ENCODE peak calls at places on chromosomes 12 and 14, in five cellular contexts. One of them, this sample, is unnamed.

GRCh38 chr12:120834489-120835303 is 69.5 kb downstream of the SPPL3 start:
- DNase-seq in fibroblast of pulmonary artery: no peak
- DNase-seq in A172: no peak
- DNase-seq in stimulated activated CD8-positive, alpha-beta memory T cell treated with anti-CD3 and anti-CD28 coated beads, Interleukin-4, amount 100 ng/mL, for 1 hour: no peak
- DNase-seq in WERI-Rb-1: no peak
- DNase-seq in this sample: no peak

GRCh38 chr12:59398164-59398563 is 197.7 kb upstream of the SLC16A7 start:
- DNase-seq in WERI-Rb-1: no peak
- DNase-seq in stimulated activated CD8-positive, alpha-beta memory T cell treated with anti-CD3 and anti-CD28 coated beads, Interleukin-4, amount 100 ng/mL, for 1 hour: no peak
- DNase-seq in A172: no peak
- DNase-seq in fibroblast of pulmonary artery: no peak
- DNase-seq in this sample: no peak

GRCh38 chr12:53670966-53671365 is 4.9 kb downstream of the ATP5MC2 start:
- DNase-seq in stimulated activated CD8-positive, alpha-beta memory T cell treated with anti-CD3 and anti-CD28 coated beads, Interleukin-4, amount 100 ng/mL, for 1 hour: no peak
- DNase-seq in fibroblast of pulmonary artery: no peak
- DNase-seq in A172: no peak
- DNase-seq in WERI-Rb-1: no peak
- DNase-seq in this sample: no peak

GRCh38 chr14:94175403-94176146 is 1.5 kb downstream of the PPP4R4 start:
- DNase-seq in A172: no peak
- DNase-seq in fibroblast of pulmonary artery: no peak
- DNase-seq in WERI-Rb-1: no peak
- DNase-seq in stimulated activated CD8-positive, alpha-beta memory T cell treated with anti-CD3 and anti-CD28 coated beads, Interleukin-4, amount 100 ng/mL, for 1 hour: no peak
- DNase-seq in this sample: no peak

GRCh38 chr12:95073698-95074520 is 491 bp upstream of the NR2C1 start:
- DNase-seq in fibroblast of pulmonary artery: no peak
- DNase-seq in stimulated activated CD8-positive, alpha-beta memory T cell treated with anti-CD3 and anti-CD28 coated beads, Interleukin-4, amount 100 ng/mL, for 1 hour: no peak
- DNase-seq in WERI-Rb-1: no peak
- DNase-seq in A172: no peak
- DNase-seq in this sample: no peak

GRCh38 chr14:20435454-20436362 is at the start of gene KLHL33:
- DNase-seq in A172: no peak
- DNase-seq in fibroblast of pulmonary artery: no peak
- DNase-seq in WERI-Rb-1: no peak
- DNase-seq in stimulated activated CD8-positive, alpha-beta memory T cell treated with anti-CD3 and anti-CD28 coated beads, Interleukin-4, amount 100 ng/mL, for 1 hour: no peak
- DNase-seq in this sample: no peak

GRCh38 chr12:80445083-80445482 is 1.0 kb downstream of the PTPRQ start:
- DNase-seq in A172: no peak
- DNase-seq in WERI-Rb-1: no peak
- DNase-seq in fibroblast of pulmonary artery: peak; percentile 48
- DNase-seq in stimulated activated CD8-positive, alpha-beta memory T cell treated with anti-CD3 and anti-CD28 coated beads, Interleukin-4, amount 100 ng/mL, for 1 hour: no peak
- DNase-seq in this sample: peak; percentile 54

GRCh38 chr12:124949779-124950728 is 35.6 kb upstream of the UBC start:
- DNase-seq in fibroblast of pulmonary artery: no peak
- DNase-seq in stimulated activated CD8-positive, alpha-beta memory T cell treated with anti-CD3 and anti-CD28 coated beads, Interleukin-4, amount 100 ng/mL, for 1 hour: no peak
- DNase-seq in WERI-Rb-1: no peak
- DNase-seq in A172: no peak
- DNase-seq in this sample: no peak

GRCh38 chr12:39605996-39606395 is 13.6 kb downstream of the ABCD2 start:
- DNase-seq in WERI-Rb-1: no peak
- DNase-seq in fibroblast of pulmonary artery: peak; percentile 63
- DNase-seq in stimulated activated CD8-positive, alpha-beta memory T cell treated with anti-CD3 and anti-CD28 coated beads, Interleukin-4, amount 100 ng/mL, for 1 hour: no peak
- DNase-seq in A172: peak; percentile 46
- DNase-seq in this sample: peak; percentile 73

GRCh38 chr14:23558363-23559009 is 2.4 kb downstream of the THTPA start:
- DNase-seq in A172: no peak
- DNase-seq in fibroblast of pulmonary artery: no peak
- DNase-seq in WERI-Rb-1: no peak
- DNase-seq in stimulated activated CD8-positive, alpha-beta memory T cell treated with anti-CD3 and anti-CD28 coated beads, Interleukin-4, amount 100 ng/mL, for 1 hour: no peak
- DNase-seq in this sample: no peak

GRCh38 chr14:50928002-50928635 is 16.2 kb downstream of the PYGL start:
- DNase-seq in WERI-Rb-1: no peak
- DNase-seq in stimulated activated CD8-positive, alpha-beta memory T cell treated with anti-CD3 and anti-CD28 coated beads, Interleukin-4, amount 100 ng/mL, for 1 hour: no peak
- DNase-seq in fibroblast of pulmonary artery: peak; percentile 74
- DNase-seq in A172: no peak
- DNase-seq in this sample: peak; percentile 77

GRCh38 chr12:68981536-68981935 is 48.6 kb upstream of the CPM start:
- DNase-seq in WERI-Rb-1: no peak
- DNase-seq in stimulated activated CD8-positive, alpha-beta memory T cell treated with anti-CD3 and anti-CD28 coated beads, Interleukin-4, amount 100 ng/mL, for 1 hour: no peak
- DNase-seq in fibroblast of pulmonary artery: peak; percentile 79
- DNase-seq in A172: peak; percentile 73
- DNase-seq in this sample: peak; percentile 74

GRCh38 chr14:77375164-77375950 is 1.5 kb downstream of the TMED8 start:
- DNase-seq in WERI-Rb-1: no peak
- DNase-seq in stimulated activated CD8-positive, alpha-beta memory T cell treated with anti-CD3 and anti-CD28 coated beads, Interleukin-4, amount 100 ng/mL, for 1 hour: no peak
- DNase-seq in A172: no peak
- DNase-seq in fibroblast of pulmonary artery: no peak
- DNase-seq in this sample: no peak

GRCh38 chr14:76958020-76958965 is 70.2 kb downstream of the IRF2BPL start:
- DNase-seq in A172: no peak
- DNase-seq in stimulated activated CD8-positive, alpha-beta memory T cell treated with anti-CD3 and anti-CD28 coated beads, Interleukin-4, amount 100 ng/mL, for 1 hour: no peak
- DNase-seq in fibroblast of pulmonary artery: no peak
- DNase-seq in WERI-Rb-1: no peak
- DNase-seq in this sample: no peak

GRCh38 chr12:130685850-130686249 is 30.2 kb downstream of the RIMBP2 start:
- DNase-seq in fibroblast of pulmonary artery: no peak
- DNase-seq in stimulated activated CD8-positive, alpha-beta memory T cell treated with anti-CD3 and anti-CD28 coated beads, Interleukin-4, amount 100 ng/mL, for 1 hour: no peak
- DNase-seq in WERI-Rb-1: no peak
- DNase-seq in A172: no peak
- DNase-seq in this sample: no peak

GRCh38 chr12:21972055-21972454 is 30.8 kb upstream of the ABCC9 start:
- DNase-seq in A172: no peak
- DNase-seq in fibroblast of pulmonary artery: no peak
- DNase-seq in WERI-Rb-1: no peak
- DNase-seq in stimulated activated CD8-positive, alpha-beta memory T cell treated with anti-CD3 and anti-CD28 coated beads, Interleukin-4, amount 100 ng/mL, for 1 hour: no peak
- DNase-seq in this sample: no peak

GRCh38 chr12:219891-220352 is 6.0 kb upstream of the SLC6A12 start:
- DNase-seq in A172: peak; percentile 69
- DNase-seq in fibroblast of pulmonary artery: peak; percentile 41
- DNase-seq in WERI-Rb-1: peak; percentile 94
- DNase-seq in stimulated activated CD8-positive, alpha-beta memory T cell treated with anti-CD3 and anti-CD28 coated beads, Interleukin-4, amount 100 ng/mL, for 1 hour: no peak
- DNase-seq in this sample: peak; percentile 28

GRCh38 chr12:110015132-110015531 is 15.9 kb downstream of the ANKRD13A start:
- DNase-seq in WERI-Rb-1: no peak
- DNase-seq in fibroblast of pulmonary artery: no peak
- DNase-seq in stimulated activated CD8-positive, alpha-beta memory T cell treated with anti-CD3 and anti-CD28 coated beads, Interleukin-4, amount 100 ng/mL, for 1 hour: no peak
- DNase-seq in A172: no peak
- DNase-seq in this sample: no peak

GRCh38 chr12:97267803-97268202 is 194.8 kb upstream of the RMST start:
- DNase-seq in WERI-Rb-1: no peak
- DNase-seq in fibroblast of pulmonary artery: no peak
- DNase-seq in A172: no peak
- DNase-seq in stimulated activated CD8-positive, alpha-beta memory T cell treated with anti-CD3 and anti-CD28 coated beads, Interleukin-4, amount 100 ng/mL, for 1 hour: no peak
- DNase-seq in this sample: no peak

GRCh38 chr14:24915958-24916595 is 133.9 kb downstream of the STXBP6 start:
- DNase-seq in stimulated activated CD8-positive, alpha-beta memory T cell treated with anti-CD3 and anti-CD28 coated beads, Interleukin-4, amount 100 ng/mL, for 1 hour: no peak
- DNase-seq in WERI-Rb-1: no peak
- DNase-seq in A172: no peak
- DNase-seq in fibroblast of pulmonary artery: no peak
- DNase-seq in this sample: no peak

GRCh38 chr14:89915114-89915878 is 39.2 kb downstream of the EFCAB11 start:
- DNase-seq in WERI-Rb-1: peak; percentile 35
- DNase-seq in A172: peak; percentile 49
- DNase-seq in fibroblast of pulmonary artery: peak; percentile 85
- DNase-seq in stimulated activated CD8-positive, alpha-beta memory T cell treated with anti-CD3 and anti-CD28 coated beads, Interleukin-4, amount 100 ng/mL, for 1 hour: peak; percentile 33
- DNase-seq in this sample: peak; percentile 89

GRCh38 chr12:118330421-118331018 is 42.2 kb downstream of the TAOK3 start:
- DNase-seq in stimulated activated CD8-positive, alpha-beta memory T cell treated with anti-CD3 and anti-CD28 coated beads, Interleukin-4, amount 100 ng/mL, for 1 hour: no peak
- DNase-seq in A172: no peak
- DNase-seq in WERI-Rb-1: no peak
- DNase-seq in fibroblast of pulmonary artery: peak; percentile 50
- DNase-seq in this sample: peak; percentile 48

GRCh38 chr14:78974691-78975090 is 804.5 kb downstream of the NRXN3 start:
- DNase-seq in fibroblast of pulmonary artery: peak; percentile 75
- DNase-seq in WERI-Rb-1: no peak
- DNase-seq in A172: peak; percentile 70
- DNase-seq in stimulated activated CD8-positive, alpha-beta memory T cell treated with anti-CD3 and anti-CD28 coated beads, Interleukin-4, amount 100 ng/mL, for 1 hour: no peak
- DNase-seq in this sample: peak; percentile 28

GRCh38 chr14:20469890-20470858 is 968 bp downstream of the PNP start:
- DNase-seq in WERI-Rb-1: peak; percentile 11
- DNase-seq in stimulated activated CD8-positive, alpha-beta memory T cell treated with anti-CD3 and anti-CD28 coated beads, Interleukin-4, amount 100 ng/mL, for 1 hour: peak; percentile 14
- DNase-seq in A172: peak; percentile 63
- DNase-seq in fibroblast of pulmonary artery: peak; percentile 72
- DNase-seq in this sample: peak; percentile 63

GRCh38 chr12:113359939-113360748 is 1.8 kb downstream of the PLBD2 start:
- DNase-seq in WERI-Rb-1: no peak
- DNase-seq in A172: peak; percentile 8
- DNase-seq in stimulated activated CD8-positive, alpha-beta memory T cell treated with anti-CD3 and anti-CD28 coated beads, Interleukin-4, amount 100 ng/mL, for 1 hour: no peak
- DNase-seq in fibroblast of pulmonary artery: no peak
- DNase-seq in this sample: peak; percentile 21